ENCODE peak calls at places on chromosomes 5 and 9, in six cellular contexts. D is thyroid gland, O is GM06990, G is psoas muscle, I is HepG2, V is fibroblast of mammary gland. R is an unnamed sample.

GRCh38 chr9:113220467-113221002 is 542 bp downstream of the FKBP15 start:
- DNase-seq in D (no peak), O (peak; percentile 8), G (no peak), I (no peak), V (no peak), R (no peak)

GRCh38 chr5:168654225-168654624 is 75.1 kb upstream of the PANK3 start:
- DNase-seq in D (peak; percentile 6), O (no peak), G (peak; percentile 29), I (no peak), V (peak; percentile 72), R (no peak)

GRCh38 chr5:86118542-86118941 is 499.2 kb upstream of the COX7C start:
- DNase-seq in D (no peak), O (no peak), G (no peak), I (peak; percentile 3), V (no peak), R (no peak)

GRCh38 chr9:13175732-13176131 is 103.8 kb downstream of the MPDZ start:
- DNase-seq in D (no peak), O (no peak), G (no peak), I (peak; percentile 57), V (peak; percentile 4), R (no peak)

GRCh38 chr9:69433426-69433825 is 108.4 kb downstream of the ENTREP1 start:
- DNase-seq in D (no peak), O (no peak), G (no peak), I (no peak), V (peak; percentile 33), R (no peak)

GRCh38 chr9:131668439-131669233 is 71.2 kb downstream of the RAPGEF1 start:
- DNase-seq in D (peak; percentile 63), O (peak; percentile 76), G (no peak), I (peak; percentile 32), V (peak; percentile 84), R (no peak)

GRCh38 chr5:142280066-142281011 is 44.5 kb downstream of the SPRY4 start:
- DNase-seq in D (peak; percentile 29), O (no peak), G (peak; percentile 43), I (peak; percentile 83), V (peak; percentile 78), R (peak; percentile 53)

GRCh38 chr9:22244141-22245011 is 202.2 kb upstream of the DMRTA1 start:
- DNase-seq in D (peak; percentile 6), O (no peak), G (no peak), I (peak; percentile 26), V (peak; percentile 65), R (no peak)

GRCh38 chr5:178304761-178305645 is 72.4 kb upstream of the PHYKPL start:
- DNase-seq in D (peak; percentile 67), O (no peak), G (no peak), I (no peak), V (no peak), R (no peak)

GRCh38 chr5:21823588-21823987 is 1029.6 kb downstream of the CDH12 start:
- DNase-seq in D (no peak), O (no peak), G (no peak), I (no peak), V (peak; percentile 41), R (no peak)

GRCh38 chr5:38528162-38528703 is 28.2 kb downstream of the LIFR start:
- DNase-seq in D (no peak), O (no peak), G (no peak), I (peak; percentile 88), V (no peak), R (no peak)
- TF ChIP-seq CTCF in D (no peak), O (no peak), G (no peak), I (peak; percentile 79), V (no peak), R (no peak)

GRCh38 chr5:58849995-58850667 is 267.3 kb downstream of the RAB3C start:
- DNase-seq in D (no peak), O (no peak), G (no peak), I (peak; percentile 87), V (peak; percentile 48), R (peak; percentile 47)
- TF ChIP-seq CTCF in D (peak; percentile 39), O (peak; percentile 40), G (peak; percentile 51), I (peak; percentile 51), V (peak; percentile 47), R (peak; percentile 73)

GRCh38 chr5:149453618-149454415 is 74.7 kb upstream of the IL17B start:
- DNase-seq in D (no peak), O (no peak), G (no peak), I (no peak), V (no peak), R (no peak)

GRCh38 chr5:149455889-149456409 is 76.9 kb upstream of the IL17B start:
- DNase-seq in D (peak; percentile 28), O (no peak), G (peak; percentile 86), I (peak; percentile 73), V (peak; percentile 99), R (no peak)

GRCh38 chr5:149452007-149452664 is 73.0 kb upstream of the IL17B start:
- DNase-seq in D (no peak), O (no peak), G (no peak), I (peak; percentile 98), V (peak; percentile 68), R (peak; percentile 18)

GRCh38 chr5:149450199-149450598 is 71.1 kb upstream of the IL17B start:
- DNase-seq in D (no peak), O (no peak), G (peak; percentile 77), I (no peak), V (peak; percentile 74), R (no peak)

GRCh38 chr5:149452665-149453617 is 73.8 kb upstream of the IL17B start:
- DNase-seq in D (no peak), O (no peak), G (peak; percentile 79), I (peak; percentile 79), V (peak; percentile 92), R (no peak)
- TF ChIP-seq CTCF in D (no peak), O (no peak), G (no peak), I (peak; percentile 17), V (no peak), R (no peak)

DNA sequence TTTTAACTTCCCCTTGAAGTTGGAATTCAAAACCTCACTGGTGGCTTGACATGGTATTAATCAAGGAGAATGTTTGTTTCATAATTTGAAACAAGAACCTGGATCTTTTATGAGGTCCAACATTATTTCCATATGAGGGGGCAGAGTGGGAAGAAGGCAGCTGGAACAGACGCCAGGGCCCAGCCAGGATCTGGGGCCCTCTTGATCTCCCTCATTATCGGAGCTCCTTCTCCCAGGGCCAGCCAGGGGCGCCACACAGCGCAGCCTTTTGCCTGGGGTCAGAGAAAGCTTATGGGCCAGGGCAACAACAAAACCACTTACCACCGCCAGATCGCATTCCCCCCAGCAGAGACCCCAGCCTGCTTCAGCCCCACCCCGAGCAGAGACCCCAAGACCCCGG is 27.1 kb upstream of the NKD2 start:
- DNase-seq in D (no peak), O (no peak), G (no peak), I (no peak), V (no peak), R (no peak)
- TF ChIP-seq CTCF in D (no peak), O (no peak), G (no peak), I (no peak), V (no peak), R (no peak)

DNA sequence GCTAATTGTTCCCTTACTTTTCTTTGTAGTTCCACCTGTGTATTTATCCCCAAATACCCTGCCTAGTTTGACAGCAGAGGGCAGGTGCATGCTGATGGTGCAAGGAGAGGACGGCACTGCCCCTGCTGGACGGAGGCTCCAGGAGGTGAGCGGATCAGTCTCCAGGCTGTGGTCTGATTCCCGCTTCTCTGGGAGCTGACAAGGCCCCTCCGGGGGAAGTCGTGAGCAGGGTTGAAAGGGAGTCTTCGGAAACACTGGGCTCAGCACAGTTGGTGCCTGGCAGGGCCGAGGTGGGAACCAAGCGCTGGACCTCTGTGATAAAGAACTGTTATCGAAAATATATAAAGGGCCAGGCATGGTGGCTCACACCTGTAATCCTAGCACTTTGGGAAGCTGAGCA is 52.9 kb downstream of the RASGEF1C start:
- DNase-seq in D (no peak), O (no peak), G (no peak), I (no peak), V (no peak), R (no peak)
- TF ChIP-seq CTCF in D (no peak), O (no peak), G (no peak), I (peak; percentile 21), V (no peak), R (no peak)

GRCh38 chr5:135163391-135163790 is 129.4 kb upstream of the PITX1 start:
- DNase-seq in D (no peak), O (no peak), G (no peak), I (no peak), V (no peak), R (no peak)

GRCh38 chr5:135160036-135160675 is 126.1 kb upstream of the PITX1 start:
- DNase-seq in D (no peak), O (no peak), G (no peak), I (no peak), V (no peak), R (no peak)

GRCh38 chr5:135159626-135160025 is 125.6 kb upstream of the PITX1 start:
- DNase-seq in D (no peak), O (no peak), G (no peak), I (no peak), V (no peak), R (no peak)

GRCh38 chr5:135163964-135164363 is 129.9 kb upstream of the PITX1 start:
- DNase-seq in D (no peak), O (no peak), G (no peak), I (no peak), V (no peak), R (no peak)

GRCh38 chr5:135162661-135163265 is 128.7 kb upstream of the PITX1 start:
- DNase-seq in D (no peak), O (no peak), G (no peak), I (peak; percentile 38), V (no peak), R (no peak)
- TF ChIP-seq CTCF in D (no peak), O (no peak), G (no peak), I (peak; percentile 62), V (no peak), R (no peak)